ENCODE peak calls at places on chromosome 14, in seven cellular contexts. One of them, this sample, is unnamed.

GRCh38 chr14:78904094-78904493 is 733.9 kb downstream of the NRXN3 start:
- DNase-seq in lower leg skin: no peak
- DNase-seq in left colon: no peak
- DNase-seq in anterior cingulate cortex: no peak
- DNase-seq in RWPE1: no peak
- DNase-seq in Caki2: no peak
- DNase-seq in T-helper 22 cell: no peak
- DNase-seq in this sample: no peak

GRCh38 chr14:105860615-105861580 is 334.5 kb downstream of the TMEM121 start:
- DNase-seq in lower leg skin: no peak
- DNase-seq in left colon: peak
- DNase-seq in anterior cingulate cortex: no peak
- DNase-seq in RWPE1: no peak
- DNase-seq in Caki2: no peak
- DNase-seq in T-helper 22 cell: no peak
- DNase-seq in this sample: no peak

GRCh38 chr14:51386411-51386810 is 146.4 kb downstream of the TMX1 start:
- DNase-seq in lower leg skin: no peak
- DNase-seq in left colon: no peak
- DNase-seq in anterior cingulate cortex: no peak
- DNase-seq in RWPE1: no peak
- DNase-seq in Caki2: no peak
- DNase-seq in T-helper 22 cell: no peak
- DNase-seq in this sample: no peak

GRCh38 chr14:23142826-23143225 is 23.8 kb upstream of the CEBPE start:
- DNase-seq in lower leg skin: no peak
- DNase-seq in left colon: no peak
- DNase-seq in anterior cingulate cortex: no peak
- DNase-seq in RWPE1: no peak
- DNase-seq in Caki2: no peak
- DNase-seq in T-helper 22 cell: no peak
- DNase-seq in this sample: no peak

GRCh38 chr14:50718949-50719348 is 50.8 kb upstream of the SAV1 start:
- DNase-seq in lower leg skin: no peak
- DNase-seq in left colon: no peak
- DNase-seq in anterior cingulate cortex: no peak
- DNase-seq in RWPE1: no peak
- DNase-seq in Caki2: no peak
- DNase-seq in T-helper 22 cell: no peak
- DNase-seq in this sample: no peak

GRCh38 chr14:63938198-63939005 is 85.6 kb downstream of the SYNE2 start:
- DNase-seq in lower leg skin: no peak
- DNase-seq in left colon: no peak
- DNase-seq in anterior cingulate cortex: no peak
- DNase-seq in RWPE1: no peak
- DNase-seq in Caki2: peak
- DNase-seq in T-helper 22 cell: no peak
- DNase-seq in this sample: no peak

GRCh38 chr14:59123975-59124374 is 64.5 kb upstream of the DAAM1 start:
- DNase-seq in lower leg skin: no peak
- DNase-seq in left colon: no peak
- DNase-seq in anterior cingulate cortex: no peak
- DNase-seq in RWPE1: peak
- DNase-seq in Caki2: peak
- DNase-seq in T-helper 22 cell: no peak
- DNase-seq in this sample: no peak

GRCh38 chr14:94394594-94395305 is 6.3 kb upstream of the SERPINA1 start:
- DNase-seq in lower leg skin: peak
- DNase-seq in left colon: no peak
- DNase-seq in anterior cingulate cortex: peak
- DNase-seq in RWPE1: no peak
- DNase-seq in Caki2: no peak
- DNase-seq in T-helper 22 cell: no peak
- DNase-seq in this sample: no peak